ENCODE peak calls at places on chromosome 12, in ten cellular contexts. One of them, this sample, is unnamed.

GRCh38 chr12:129312048-129312447 is 458.8 kb downstream of the GLT1D1 start:
- DNase-seq in cardiac muscle cell: no peak
- DNase-seq in adrenal gland: no peak
- DNase-seq in tibial artery: no peak
- DNase-seq in IMR-90: no peak
- DNase-seq in left lung: no peak
- DNase-seq in SK-N-SH: no peak
- DNase-seq in CD4-positive, alpha-beta T cell: no peak
- DNase-seq in H9: no peak
- DNase-seq in CD8-positive, alpha-beta T cell: no peak
- DNase-seq in this sample: no peak

GRCh38 chr12:56781726-56782125 is 18.6 kb downstream of the HSD17B6 start:
- DNase-seq in cardiac muscle cell: no peak
- DNase-seq in adrenal gland: no peak
- DNase-seq in tibial artery: no peak
- DNase-seq in IMR-90: no peak
- DNase-seq in left lung: no peak
- DNase-seq in SK-N-SH: no peak
- DNase-seq in CD4-positive, alpha-beta T cell: no peak
- DNase-seq in H9: no peak
- DNase-seq in CD8-positive, alpha-beta T cell: no peak
- DNase-seq in this sample: no peak

GRCh38 chr12:109389146-109389545 is 41.4 kb downstream of the MYO1H start:
- DNase-seq in cardiac muscle cell: no peak
- DNase-seq in adrenal gland: no peak
- DNase-seq in tibial artery: no peak
- DNase-seq in IMR-90: no peak
- DNase-seq in left lung: no peak
- DNase-seq in SK-N-SH: peak
- DNase-seq in CD4-positive, alpha-beta T cell: no peak
- DNase-seq in H9: no peak
- DNase-seq in CD8-positive, alpha-beta T cell: no peak
- DNase-seq in this sample: no peak

GRCh38 chr12:94435511-94435927 is 24.1 kb downstream of the CEP83 start:
- DNase-seq in cardiac muscle cell: peak
- DNase-seq in adrenal gland: no peak
- DNase-seq in tibial artery: no peak
- DNase-seq in IMR-90: no peak
- DNase-seq in left lung: no peak
- DNase-seq in SK-N-SH: no peak
- DNase-seq in CD4-positive, alpha-beta T cell: no peak
- DNase-seq in H9: peak
- DNase-seq in CD8-positive, alpha-beta T cell: no peak
- DNase-seq in this sample: no peak

GRCh38 chr12:70049596-70050360 is 193.5 kb upstream of the CNOT2 start:
- DNase-seq in cardiac muscle cell: no peak
- DNase-seq in adrenal gland: no peak
- DNase-seq in tibial artery: no peak
- DNase-seq in IMR-90: no peak
- DNase-seq in left lung: no peak
- DNase-seq in SK-N-SH: no peak
- DNase-seq in CD4-positive, alpha-beta T cell: no peak
- DNase-seq in H9: no peak
- DNase-seq in CD8-positive, alpha-beta T cell: no peak
- DNase-seq in this sample: no peak

GRCh38 chr12:108814462-108815211 is 42.7 kb downstream of the SSH1 start:
- DNase-seq in cardiac muscle cell: no peak
- DNase-seq in adrenal gland: no peak
- DNase-seq in tibial artery: no peak
- DNase-seq in IMR-90: no peak
- DNase-seq in left lung: no peak
- DNase-seq in SK-N-SH: no peak
- DNase-seq in CD4-positive, alpha-beta T cell: no peak
- DNase-seq in H9: no peak
- DNase-seq in CD8-positive, alpha-beta T cell: no peak
- DNase-seq in this sample: no peak

GRCh38 chr12:4855121-4855924 is 54.4 kb upstream of the KCNA1 start:
- DNase-seq in cardiac muscle cell: peak
- DNase-seq in adrenal gland: peak
- DNase-seq in tibial artery: peak
- DNase-seq in IMR-90: peak
- DNase-seq in left lung: no peak
- DNase-seq in SK-N-SH: peak
- DNase-seq in CD4-positive, alpha-beta T cell: no peak
- DNase-seq in H9: peak
- DNase-seq in CD8-positive, alpha-beta T cell: peak
- DNase-seq in this sample: no peak

GRCh38 chr12:112714166-112714565 is 77.4 kb upstream of the RPH3A start:
- DNase-seq in cardiac muscle cell: no peak
- DNase-seq in adrenal gland: no peak
- DNase-seq in tibial artery: no peak
- DNase-seq in IMR-90: no peak
- DNase-seq in left lung: no peak
- DNase-seq in SK-N-SH: no peak
- DNase-seq in CD4-positive, alpha-beta T cell: no peak
- DNase-seq in H9: no peak
- DNase-seq in CD8-positive, alpha-beta T cell: no peak
- DNase-seq in this sample: no peak

GRCh38 chr12:53659609-53660008 is 16.3 kb downstream of the ATP5MC2 start:
- DNase-seq in cardiac muscle cell: peak
- DNase-seq in adrenal gland: no peak
- DNase-seq in tibial artery: no peak
- DNase-seq in IMR-90: peak
- DNase-seq in left lung: no peak
- DNase-seq in SK-N-SH: no peak
- DNase-seq in CD4-positive, alpha-beta T cell: no peak
- DNase-seq in H9: no peak
- DNase-seq in CD8-positive, alpha-beta T cell: no peak
- DNase-seq in this sample: no peak

GRCh38 chr12:45477526-45477925 is 252.0 kb upstream of the ARID2 start:
- DNase-seq in cardiac muscle cell: peak
- DNase-seq in adrenal gland: no peak
- DNase-seq in tibial artery: no peak
- DNase-seq in IMR-90: no peak
- DNase-seq in left lung: no peak
- DNase-seq in SK-N-SH: no peak
- DNase-seq in CD4-positive, alpha-beta T cell: no peak
- DNase-seq in H9: no peak
- DNase-seq in CD8-positive, alpha-beta T cell: no peak
- DNase-seq in this sample: no peak

GRCh38 chr12:108441549-108441948 is 73.5 kb upstream of the FICD start:
- DNase-seq in cardiac muscle cell: no peak
- DNase-seq in adrenal gland: no peak
- DNase-seq in tibial artery: no peak
- DNase-seq in IMR-90: no peak
- DNase-seq in left lung: no peak
- DNase-seq in SK-N-SH: no peak
- DNase-seq in CD4-positive, alpha-beta T cell: no peak
- DNase-seq in H9: peak
- DNase-seq in CD8-positive, alpha-beta T cell: no peak
- DNase-seq in this sample: no peak

GRCh38 chr12:70635713-70636112 is 1.5 kb downstream of the PTPRB start:
- DNase-seq in cardiac muscle cell: no peak
- DNase-seq in adrenal gland: no peak
- DNase-seq in tibial artery: no peak
- DNase-seq in IMR-90: no peak
- DNase-seq in left lung: no peak
- DNase-seq in SK-N-SH: no peak
- DNase-seq in CD4-positive, alpha-beta T cell: no peak
- DNase-seq in H9: no peak
- DNase-seq in CD8-positive, alpha-beta T cell: no peak
- DNase-seq in this sample: no peak

GRCh38 chr12:44565163-44565562 is 311.0 kb downstream of the NELL2 start:
- DNase-seq in cardiac muscle cell: no peak
- DNase-seq in adrenal gland: no peak
- DNase-seq in tibial artery: no peak
- DNase-seq in IMR-90: no peak
- DNase-seq in left lung: no peak
- DNase-seq in SK-N-SH: no peak
- DNase-seq in CD4-positive, alpha-beta T cell: no peak
- DNase-seq in H9: no peak
- DNase-seq in CD8-positive, alpha-beta T cell: no peak
- DNase-seq in this sample: no peak

GRCh38 chr12:101018540-101018939 is 191.5 kb downstream of the SLC5A8 start:
- DNase-seq in cardiac muscle cell: peak
- DNase-seq in adrenal gland: peak
- DNase-seq in tibial artery: no peak
- DNase-seq in IMR-90: peak
- DNase-seq in left lung: no peak
- DNase-seq in SK-N-SH: no peak
- DNase-seq in CD4-positive, alpha-beta T cell: no peak
- DNase-seq in H9: no peak
- DNase-seq in CD8-positive, alpha-beta T cell: no peak
- DNase-seq in this sample: no peak

DNA sequence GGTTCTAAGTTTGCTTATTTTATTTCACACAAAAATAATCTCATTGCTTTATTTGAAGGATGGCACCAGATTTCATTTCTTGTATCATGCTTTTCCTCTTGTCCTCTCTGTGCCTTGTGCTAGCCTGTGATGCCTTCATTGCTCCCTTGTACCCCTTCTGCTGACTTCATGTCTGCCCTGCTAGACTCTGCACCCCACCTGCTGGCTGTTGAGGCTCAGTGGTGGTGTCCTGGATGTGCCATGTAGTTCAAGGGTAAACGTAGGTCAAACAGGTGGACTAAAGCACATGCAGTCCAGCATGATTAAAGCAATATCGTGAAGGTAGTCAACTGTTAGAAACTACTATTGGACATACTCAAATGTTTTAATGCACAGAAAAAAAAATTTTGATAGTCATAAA is 21.6 kb downstream of the MRPS35 start:
- DNase-seq in cardiac muscle cell: no peak
- DNase-seq in adrenal gland: no peak
- DNase-seq in tibial artery: no peak
- DNase-seq in IMR-90: no peak
- DNase-seq in left lung: no peak
- DNase-seq in SK-N-SH: no peak
- DNase-seq in CD4-positive, alpha-beta T cell: no peak
- DNase-seq in H9: peak
- DNase-seq in CD8-positive, alpha-beta T cell: no peak
- DNase-seq in this sample: no peak
- TF ChIP-seq CTCF in cardiac muscle cell: peak
- TF ChIP-seq CTCF in adrenal gland: no peak
- TF ChIP-seq CTCF in tibial artery: no peak
- TF ChIP-seq CTCF in IMR-90: peak
- TF ChIP-seq CTCF in left lung: no peak
- TF ChIP-seq CTCF in SK-N-SH: peak
- TF ChIP-seq CTCF in CD4-positive, alpha-beta T cell: no peak
- TF ChIP-seq CTCF in H9: peak
- TF ChIP-seq CTCF in CD8-positive, alpha-beta T cell: no peak
- TF ChIP-seq CTCF in this sample: no peak

GRCh38 chr12:52041695-52042123 is 9.5 kb upstream of the NR4A1 start:
- DNase-seq in cardiac muscle cell: peak
- DNase-seq in adrenal gland: peak
- DNase-seq in tibial artery: no peak
- DNase-seq in IMR-90: peak
- DNase-seq in left lung: no peak
- DNase-seq in SK-N-SH: no peak
- DNase-seq in CD4-positive, alpha-beta T cell: peak
- DNase-seq in H9: peak
- DNase-seq in CD8-positive, alpha-beta T cell: peak
- DNase-seq in this sample: peak
- TF ChIP-seq CTCF in cardiac muscle cell: no peak
- TF ChIP-seq CTCF in adrenal gland: no peak
- TF ChIP-seq CTCF in tibial artery: no peak
- TF ChIP-seq CTCF in IMR-90: no peak
- TF ChIP-seq CTCF in left lung: no peak
- TF ChIP-seq CTCF in SK-N-SH: no peak
- TF ChIP-seq CTCF in CD4-positive, alpha-beta T cell: no peak
- TF ChIP-seq CTCF in H9: no peak
- TF ChIP-seq CTCF in CD8-positive, alpha-beta T cell: peak
- TF ChIP-seq CTCF in this sample: no peak

DNA sequence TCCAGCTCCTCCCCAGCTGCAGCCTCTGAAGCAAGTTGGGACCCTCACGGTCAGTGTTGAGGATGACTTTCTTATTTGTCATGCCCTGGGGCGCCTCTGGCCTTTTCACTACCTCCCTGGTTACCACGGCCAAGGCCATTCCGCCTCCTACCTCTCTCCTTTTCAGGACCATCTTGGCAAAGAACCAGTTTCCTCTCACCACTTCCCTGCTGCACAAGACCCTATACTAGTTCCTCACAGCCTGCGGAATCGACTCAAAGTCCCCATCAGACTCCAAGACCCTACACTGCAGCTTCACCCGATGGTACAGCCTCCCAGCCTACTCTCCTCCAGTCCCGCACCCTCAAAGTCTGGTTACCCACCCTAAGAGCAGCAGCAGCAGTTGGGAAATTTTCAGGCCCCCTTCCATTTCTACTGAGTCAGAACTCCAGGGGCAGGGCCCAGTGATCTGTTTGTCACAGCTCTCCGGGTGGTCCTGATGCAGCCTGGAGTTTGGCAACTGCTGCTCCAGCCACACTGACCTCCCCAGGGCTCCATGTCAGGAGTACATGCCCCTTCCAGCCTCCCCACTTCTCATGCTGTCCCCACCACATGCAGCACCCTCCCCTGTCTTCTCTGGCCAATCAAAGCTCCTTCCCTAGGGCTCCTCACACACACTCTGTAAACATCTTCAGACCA is 5.4 kb downstream of the VWF start:
- DNase-seq in cardiac muscle cell: no peak
- DNase-seq in adrenal gland: no peak
- DNase-seq in tibial artery: no peak
- DNase-seq in IMR-90: no peak
- DNase-seq in left lung: no peak
- DNase-seq in SK-N-SH: no peak
- DNase-seq in CD4-positive, alpha-beta T cell: no peak
- DNase-seq in H9: no peak
- DNase-seq in CD8-positive, alpha-beta T cell: no peak
- DNase-seq in this sample: no peak
- TF ChIP-seq CTCF in cardiac muscle cell: no peak
- TF ChIP-seq CTCF in adrenal gland: no peak
- TF ChIP-seq CTCF in tibial artery: no peak
- TF ChIP-seq CTCF in IMR-90: no peak
- TF ChIP-seq CTCF in left lung: no peak
- TF ChIP-seq CTCF in SK-N-SH: no peak
- TF ChIP-seq CTCF in CD4-positive, alpha-beta T cell: no peak
- TF ChIP-seq CTCF in H9: no peak
- TF ChIP-seq CTCF in CD8-positive, alpha-beta T cell: no peak
- TF ChIP-seq CTCF in this sample: no peak

GRCh38 chr12:18552829-18553228 is 185.0 kb downstream of the PLCZ1 start:
- DNase-seq in cardiac muscle cell: no peak
- DNase-seq in adrenal gland: no peak
- DNase-seq in tibial artery: no peak
- DNase-seq in IMR-90: no peak
- DNase-seq in left lung: no peak
- DNase-seq in SK-N-SH: peak
- DNase-seq in CD4-positive, alpha-beta T cell: no peak
- DNase-seq in H9: no peak
- DNase-seq in CD8-positive, alpha-beta T cell: no peak
- DNase-seq in this sample: no peak
- TF ChIP-seq CTCF in cardiac muscle cell: no peak
- TF ChIP-seq CTCF in adrenal gland: no peak
- TF ChIP-seq CTCF in tibial artery: no peak
- TF ChIP-seq CTCF in IMR-90: peak
- TF ChIP-seq CTCF in left lung: no peak
- TF ChIP-seq CTCF in SK-N-SH: peak
- TF ChIP-seq CTCF in CD4-positive, alpha-beta T cell: no peak
- TF ChIP-seq CTCF in H9: peak
- TF ChIP-seq CTCF in CD8-positive, alpha-beta T cell: no peak
- TF ChIP-seq CTCF in this sample: no peak

This sample was measured in activated B cell treated with CpG ODN at 0.5 μM for 24 hours.